ENCODE peak calls at places on chromosomes 4 and X, in five cellular contexts. T is CD4-positive, alpha-beta T cell; R is MM.1S; G is ascending aorta; U is H9. W is an unnamed sample.

GRCh38 chrX:103248553-103248952 is 6.4 kb downstream of the TCEAL8 start:
- DNase-seq in T (no peak), U (no peak), G (no peak), R (no peak), W (peak; percentile 6)

GRCh38 chrX:30938295-30938694 is 49.2 kb upstream of the TAB3 start:
- DNase-seq in T (no peak), R (no peak), U (no peak), G (no peak), W (no peak)

GRCh38 chr4:42371306-42372063 is 25.8 kb upstream of the SHISA3 start:
- DNase-seq in R (peak; percentile 59), T (no peak), U (no peak), G (no peak), W (peak; percentile 75)

GRCh38 chr4:109609431-109609830 is 49.4 kb downstream of the MCUB start:
- DNase-seq in R (no peak), U (no peak), T (no peak), G (no peak), W (no peak)

GRCh38 chr4:76549765-76550164 is 114.7 kb downstream of the SHROOM3 start:
- DNase-seq in R (no peak), T (no peak), G (no peak), U (no peak), W (no peak)

GRCh38 chr4:128130621-128131020 is 69.5 kb downstream of the LARP1B start:
- DNase-seq in U (no peak), R (no peak), G (no peak), T (no peak), W (no peak)

GRCh38 chr4:4860381-4860802 is 927 bp downstream of the MSX1 start:
- DNase-seq in T (no peak), G (no peak), R (peak; percentile 30), U (no peak), W (peak; percentile 55)

GRCh38 chr4:168623011-168623410 is 126.2 kb downstream of the PALLD start:
- DNase-seq in T (no peak), R (no peak), G (no peak), U (no peak), W (no peak)

GRCh38 chr4:1590244-1590643 is 93.9 kb downstream of the FAM53A start:
- DNase-seq in T (no peak), G (no peak), U (no peak), R (no peak), W (no peak)

GRCh38 chr4:177214935-177215334 is 94.7 kb upstream of the NEIL3 start:
- DNase-seq in T (no peak), R (no peak), G (no peak), U (no peak), W (no peak)

DNA sequence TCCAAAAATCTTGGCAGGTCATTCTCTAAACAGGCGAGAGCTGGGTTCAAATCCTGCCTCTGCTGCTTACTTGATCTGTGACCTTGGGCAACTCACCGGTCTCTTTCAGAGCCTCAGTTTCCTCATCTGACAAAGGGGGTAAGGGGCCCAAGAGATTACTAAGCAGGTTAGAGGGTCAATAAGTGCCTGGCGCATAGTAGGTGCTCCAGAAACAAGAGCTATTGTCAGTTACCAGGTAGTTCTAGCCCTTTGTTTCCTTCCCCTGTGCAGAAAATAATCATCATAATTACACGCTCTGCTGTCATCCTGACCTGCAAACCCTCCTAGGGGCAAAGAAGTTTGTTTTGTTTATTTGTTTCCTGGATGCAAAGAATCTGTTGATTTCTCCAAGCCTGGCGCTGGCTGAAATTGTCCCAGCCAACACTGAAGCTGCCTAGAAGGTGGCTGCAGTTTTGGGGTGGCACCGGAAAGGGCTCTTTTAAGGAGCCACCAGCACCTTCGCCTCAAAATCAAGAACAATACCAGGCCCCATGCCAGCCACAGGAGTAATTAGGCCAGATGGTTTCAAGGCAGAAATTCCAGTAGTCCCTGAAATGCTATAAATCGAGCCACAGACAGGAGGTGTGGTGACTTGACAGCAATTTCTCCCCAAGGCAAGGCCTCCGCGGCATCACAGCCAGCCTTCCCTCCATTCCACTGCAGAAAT is 10.2 kb upstream of the KIAA0232 start:
- DNase-seq in U (no peak), T (no peak), G (no peak), R (no peak), W (no peak)
- TF ChIP-seq CTCF in U (no peak), T (no peak), G (no peak), R (no peak), W (no peak)

DNA sequence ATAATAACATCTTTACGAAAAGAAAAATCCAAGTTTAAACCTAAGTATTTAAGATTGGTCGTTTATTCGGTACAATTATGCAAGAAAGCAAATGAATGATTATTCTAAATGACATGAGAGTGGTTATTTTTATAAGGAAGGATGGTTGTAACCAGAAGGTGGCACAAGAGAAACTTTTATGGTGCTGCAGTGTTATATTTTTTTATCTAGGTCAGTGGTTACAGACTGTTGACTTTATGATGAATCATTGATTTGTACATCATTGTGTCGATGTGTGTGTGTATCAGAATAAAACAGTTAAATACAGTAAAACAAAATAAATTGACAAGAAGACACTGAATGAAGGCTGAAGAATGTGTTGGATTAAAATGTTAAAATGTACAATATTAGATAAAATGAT is 9.8 kb downstream of the DCAF8L2 start:
- DNase-seq in G (no peak), U (no peak), R (no peak), T (no peak), W (no peak)
- TF ChIP-seq CTCF in G (no peak), U (no peak), R (no peak), T (no peak), W (no peak)

GRCh38 chrX:131762802-131763234 is 218.9 kb downstream of the OR13H1 start:
- DNase-seq in G (no peak), U (no peak), R (peak; percentile 86), T (peak; percentile 11), W (no peak)
- TF ChIP-seq CTCF in G (peak; percentile 51), U (no peak), R (peak; percentile 40), T (no peak), W (no peak)

DNA sequence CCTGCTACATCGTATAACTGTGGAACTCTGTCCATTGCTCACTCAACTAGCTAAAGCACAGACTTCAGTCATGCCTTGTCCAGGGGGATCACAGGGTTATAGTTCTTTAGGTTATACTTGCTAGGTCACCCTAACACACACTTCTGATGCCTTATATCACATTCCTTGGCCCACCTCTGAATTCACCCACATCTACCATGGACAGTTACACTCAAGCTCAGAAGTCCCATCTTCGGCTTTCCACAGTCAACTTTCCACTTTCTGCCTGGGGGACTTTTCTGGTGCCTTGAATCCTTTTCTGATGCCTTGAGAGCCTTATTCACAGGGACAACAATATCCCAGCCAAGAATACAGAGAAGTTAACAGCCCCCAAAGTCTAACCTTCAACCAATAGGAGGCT is 129.2 kb upstream of the MAOA start:
- DNase-seq in R (no peak), G (no peak), U (no peak), T (no peak), W (no peak)
- TF ChIP-seq CTCF in R (no peak), G (no peak), U (no peak), T (no peak), W (no peak)

GRCh38 chr4:7226993-7227392 is 34.7 kb downstream of the SORCS2 start:
- DNase-seq in U (no peak), T (no peak), R (no peak), G (no peak), W (no peak)

GRCh38 chr4:7228734-7229133 is 36.4 kb downstream of the SORCS2 start:
- DNase-seq in T (no peak), U (no peak), R (no peak), G (no peak), W (no peak)

GRCh38 chr4:7224001-7224400 is 31.7 kb downstream of the SORCS2 start:
- DNase-seq in T (no peak), U (no peak), G (no peak), R (no peak), W (no peak)

GRCh38 chr4:7224878-7225533 is 32.7 kb downstream of the SORCS2 start:
- DNase-seq in U (no peak), G (no peak), T (no peak), R (no peak), W (no peak)

DNA sequence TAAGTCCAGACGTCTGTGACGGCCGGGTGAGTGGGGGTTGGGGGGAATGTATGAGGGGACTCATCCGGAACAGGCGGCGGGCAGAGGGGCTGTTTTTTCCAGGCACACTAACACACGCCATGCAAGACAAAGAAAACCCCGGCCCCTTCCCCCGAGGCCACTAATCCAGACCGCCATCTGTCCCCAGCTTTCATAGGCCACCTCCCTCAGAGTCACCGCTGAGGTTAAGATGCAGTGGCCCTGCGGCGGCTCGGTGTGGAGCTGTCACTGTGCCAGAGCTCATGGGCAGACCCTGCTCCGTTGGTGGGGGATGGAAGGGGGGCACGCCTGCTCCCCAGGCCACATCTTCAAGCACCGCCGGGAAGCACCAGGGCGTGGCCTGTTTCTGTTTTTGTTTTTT is 34.1 kb downstream of the SORCS2 start:
- DNase-seq in G (no peak), U (no peak), R (no peak), T (no peak), W (no peak)
- TF ChIP-seq CTCF in G (no peak), U (no peak), R (no peak), T (no peak), W (no peak)

GRCh38 chr4:172207258-172207657 is 394.1 kb downstream of the GALNTL6 start:
- DNase-seq in G (no peak), U (no peak), T (no peak), R (no peak), W (no peak)

GRCh38 chr4:172202480-172203076 is 389.4 kb downstream of the GALNTL6 start:
- DNase-seq in T (no peak), U (no peak), R (peak; percentile 40), G (no peak), W (peak; percentile 18)
- TF ChIP-seq CTCF in T (no peak), U (peak; percentile 91), R (peak; percentile 60), G (peak; percentile 60), W (peak; percentile 36)

GRCh38 chrX:114619874-114620273 is 36.0 kb downstream of the HTR2C start:
- DNase-seq in T (no peak), U (no peak), G (no peak), R (no peak), W (peak; percentile 1)
- TF ChIP-seq CTCF in T (no peak), U (peak; percentile 70), G (peak; percentile 35), R (peak; percentile 37), W (peak; percentile 4)

GRCh38 chrX:37809970-37810369 is 30.1 kb downstream of the CYBB start:
- DNase-seq in U (no peak), R (no peak), T (no peak), G (no peak), W (no peak)

GRCh38 chrX:37815366-37815765 is 32.0 kb downstream of the DYNLT3 start:
- DNase-seq in U (no peak), R (no peak), T (no peak), G (no peak), W (no peak)

GRCh38 chrX:37816766-37817165 is 30.6 kb downstream of the DYNLT3 start:
- DNase-seq in G (no peak), R (no peak), U (no peak), T (no peak), W (no peak)

GRCh38 chrX:37812110-37812509 is 32.3 kb downstream of the CYBB start:
- DNase-seq in U (no peak), G (no peak), T (no peak), R (no peak), W (no peak)

DNA sequence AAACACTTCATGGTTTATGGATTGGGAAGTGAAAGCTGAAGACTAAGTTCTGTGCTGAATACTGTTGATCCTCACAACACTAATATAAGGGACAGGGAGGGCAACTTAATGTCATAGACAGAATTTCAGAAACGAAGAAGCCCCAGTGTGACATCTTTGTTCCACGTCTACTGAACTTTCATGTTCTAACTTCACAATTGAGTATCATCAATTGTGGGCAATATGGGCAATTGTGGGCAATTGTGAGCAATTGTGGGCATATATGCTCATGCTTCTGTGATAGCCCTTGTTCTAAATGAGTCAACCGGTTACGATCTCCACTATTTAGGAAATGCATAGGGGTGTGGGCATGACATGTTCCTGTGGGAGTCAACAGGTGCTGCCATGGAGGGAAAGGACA is 33.7 kb downstream of the CYBB start:
- DNase-seq in G (no peak), U (no peak), R (no peak), T (no peak), W (no peak)
- TF ChIP-seq CTCF in G (no peak), U (no peak), R (no peak), T (no peak), W (no peak)

W was measured in GM20000.